ENCODE peak calls at places on chromosomes 7 and 10, in six cellular contexts. H is A549, F is H1, M is suprapubic skin, O is transverse colon, V is tibial nerve. K is an unnamed sample.

GRCh38 chr7:29626730-29627129 is 63.1 kb downstream of the PRR15 start:
- DNase-seq in H (no peak), F (no peak), M (no peak), O (no peak), V (no peak), K (no peak)

GRCh38 chr10:84084342-84084741 is 55.0 kb upstream of the GHITM start:
- DNase-seq in H (no peak), F (no peak), M (no peak), O (no peak), V (no peak), K (no peak)

GRCh38 chr7:37732253-37732652 is 48.7 kb downstream of the GPR141 start:
- DNase-seq in H (peak; percentile 48), F (peak; percentile 21), M (no peak), O (peak; percentile 21), V (peak; percentile 63), K (no peak)

GRCh38 chr10:78944658-78945333 is 124.0 kb upstream of the ZMIZ1 start:
- DNase-seq in H (no peak), F (no peak), M (peak; percentile 78), O (peak; percentile 56), V (peak; percentile 47), K (peak; percentile 94)

GRCh38 chr10:71623098-71623985 is 96.2 kb downstream of the C10orf105 start:
- DNase-seq in H (peak; percentile 30), F (no peak), M (no peak), O (peak; percentile 26), V (no peak), K (no peak)

GRCh38 chr10:119206603-119207366 is 586 bp upstream of the GRK5 start:
- DNase-seq in H (peak; percentile 59), F (no peak), M (peak; percentile 84), O (peak; percentile 70), V (peak; percentile 52), K (peak; percentile 91)

GRCh38 chr10:80518143-80518806 is 19.4 kb upstream of the SH2D4B start:
- DNase-seq in H (no peak), F (no peak), M (peak; percentile 60), O (no peak), V (no peak), K (peak; percentile 58)

GRCh38 chr7:121485457-121486243 is 89.5 kb upstream of the FAM3C start:
- DNase-seq in H (no peak), F (no peak), M (no peak), O (no peak), V (no peak), K (peak; percentile 65)

GRCh38 chr7:37150180-37150579 is 298.5 kb downstream of the ELMO1 start:
- DNase-seq in H (no peak), F (no peak), M (no peak), O (peak; percentile 16), V (no peak), K (no peak)

GRCh38 chr10:76456190-76456589 is 1024.8 kb downstream of the LRMDA start:
- DNase-seq in H (peak; percentile 4), F (no peak), M (no peak), O (no peak), V (no peak), K (no peak)

GRCh38 chr7:149809215-149809614 is 29.0 kb upstream of the ZNF862 start:
- DNase-seq in H (no peak), F (no peak), M (no peak), O (no peak), V (no peak), K (no peak)

GRCh38 chr10:86657011-86657395 is 2.7 kb downstream of the OPN4 start:
- DNase-seq in H (no peak), F (no peak), M (peak; percentile 47), O (peak; percentile 5), V (no peak), K (peak; percentile 27)

GRCh38 chr7:5590596-5591546 is 167.2 kb upstream of the TNRC18 start:
- DNase-seq in H (no peak), F (no peak), M (no peak), O (no peak), V (no peak), K (no peak)

GRCh38 chr10:28530751-28531150 is 2.2 kb upstream of the WAC start:
- DNase-seq in H (no peak), F (no peak), M (no peak), O (no peak), V (no peak), K (no peak)

GRCh38 chr10:16848562-16849154 is 31.4 kb upstream of the RSU1 start:
- DNase-seq in H (no peak), F (no peak), M (no peak), O (no peak), V (no peak), K (no peak)

GRCh38 chr10:79243211-79244067 is 103.8 kb upstream of the PPIF start:
- DNase-seq in H (no peak), F (no peak), M (no peak), O (peak; percentile 63), V (no peak), K (peak; percentile 87)

GRCh38 chr7:80105706-80106408 is 28.8 kb upstream of the GNAI1 start:
- DNase-seq in H (no peak), F (no peak), M (no peak), O (no peak), V (no peak), K (no peak)

GRCh38 chr7:150685219-150686029 is at the start of gene GIMAP2:
- DNase-seq in H (no peak), F (no peak), M (no peak), O (no peak), V (no peak), K (no peak)

GRCh38 chr10:60722623-60723022 is 55.7 kb upstream of the CDK1 start:
- DNase-seq in H (no peak), F (no peak), M (no peak), O (no peak), V (no peak), K (no peak)

GRCh38 chr10:60717852-60718251 is 60.4 kb upstream of the CDK1 start:
- DNase-seq in H (peak; percentile 20), F (no peak), M (no peak), O (no peak), V (no peak), K (no peak)

GRCh38 chr10:60718891-60719290 is 59.4 kb upstream of the CDK1 start:
- DNase-seq in H (no peak), F (no peak), M (no peak), O (no peak), V (no peak), K (no peak)

GRCh38 chr10:60714242-60714641 is 64.0 kb upstream of the CDK1 start:
- DNase-seq in H (no peak), F (no peak), M (no peak), O (no peak), V (no peak), K (no peak)

DNA sequence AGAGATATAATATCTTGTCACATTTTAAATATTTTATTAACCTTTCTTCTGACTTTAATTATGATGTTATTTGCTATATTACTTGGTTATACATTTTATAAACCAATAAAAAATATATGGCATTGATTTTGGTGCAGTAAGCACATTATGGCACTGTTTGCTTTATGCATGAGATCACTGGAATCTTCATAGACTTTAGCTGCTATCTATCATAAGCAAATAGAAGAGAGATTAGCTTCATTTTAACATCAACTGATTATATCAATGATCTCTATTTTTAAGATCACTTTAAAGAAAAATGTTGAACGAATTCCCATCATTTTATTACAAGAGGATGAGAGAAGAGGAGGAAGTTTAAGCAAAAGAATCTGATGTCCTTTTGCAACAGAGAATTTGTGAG is 58.6 kb upstream of the CDK1 start:
- DNase-seq in H (no peak), F (no peak), M (no peak), O (no peak), V (no peak), K (no peak)
- TF ChIP-seq EP300 in H (no peak), F (no peak), M (no peak), O (no peak), V (no peak), K (no peak)

DNA sequence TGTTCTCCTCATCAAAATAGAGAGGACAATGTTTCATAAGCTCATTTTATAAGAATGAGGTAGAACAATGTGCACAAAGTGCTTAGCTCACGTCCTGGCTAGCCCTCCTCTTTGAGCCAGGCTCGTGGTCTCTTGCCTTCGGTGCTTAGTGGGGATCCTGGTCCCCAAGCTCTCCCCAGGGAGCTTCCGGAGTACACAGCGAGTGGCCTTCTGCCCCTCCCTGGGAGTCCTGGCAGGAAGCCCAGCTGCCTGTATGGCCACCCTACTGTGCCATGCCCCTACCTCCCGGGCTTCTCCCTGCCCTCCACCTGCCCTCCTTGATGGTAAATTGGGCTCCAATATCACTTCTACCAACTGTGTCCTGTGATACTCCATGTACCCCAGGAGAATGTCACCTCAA is 859 bp downstream of the MYO1G start:
- DNase-seq in H (no peak), F (no peak), M (peak; percentile 44), O (peak; percentile 37), V (no peak), K (peak; percentile 57)
- TF ChIP-seq EP300 in H (no peak), F (no peak), M (no peak), O (no peak), V (no peak), K (no peak)

GRCh38 chr7:77698042-77698625 is 1.9 kb downstream of the RSBN1L start:
- DNase-seq in H (no peak), F (no peak), M (no peak), O (no peak), V (no peak), K (no peak)

GRCh38 chr7:77697535-77697831 is 1.2 kb downstream of the RSBN1L start:
- DNase-seq in H (no peak), F (no peak), M (no peak), O (peak; percentile 62), V (peak; percentile 26), K (peak; percentile 83)

GRCh38 chr7:77699056-77699455 is 2.8 kb downstream of the RSBN1L start:
- DNase-seq in H (no peak), F (no peak), M (no peak), O (no peak), V (no peak), K (no peak)

GRCh38 chr7:77696057-77696642 is at the start of gene RSBN1L:
- DNase-seq in H (peak; percentile 96), F (peak; percentile 86), M (peak; percentile 98), O (peak; percentile 99), V (peak; percentile 97), K (peak; percentile 99)

DNA sequence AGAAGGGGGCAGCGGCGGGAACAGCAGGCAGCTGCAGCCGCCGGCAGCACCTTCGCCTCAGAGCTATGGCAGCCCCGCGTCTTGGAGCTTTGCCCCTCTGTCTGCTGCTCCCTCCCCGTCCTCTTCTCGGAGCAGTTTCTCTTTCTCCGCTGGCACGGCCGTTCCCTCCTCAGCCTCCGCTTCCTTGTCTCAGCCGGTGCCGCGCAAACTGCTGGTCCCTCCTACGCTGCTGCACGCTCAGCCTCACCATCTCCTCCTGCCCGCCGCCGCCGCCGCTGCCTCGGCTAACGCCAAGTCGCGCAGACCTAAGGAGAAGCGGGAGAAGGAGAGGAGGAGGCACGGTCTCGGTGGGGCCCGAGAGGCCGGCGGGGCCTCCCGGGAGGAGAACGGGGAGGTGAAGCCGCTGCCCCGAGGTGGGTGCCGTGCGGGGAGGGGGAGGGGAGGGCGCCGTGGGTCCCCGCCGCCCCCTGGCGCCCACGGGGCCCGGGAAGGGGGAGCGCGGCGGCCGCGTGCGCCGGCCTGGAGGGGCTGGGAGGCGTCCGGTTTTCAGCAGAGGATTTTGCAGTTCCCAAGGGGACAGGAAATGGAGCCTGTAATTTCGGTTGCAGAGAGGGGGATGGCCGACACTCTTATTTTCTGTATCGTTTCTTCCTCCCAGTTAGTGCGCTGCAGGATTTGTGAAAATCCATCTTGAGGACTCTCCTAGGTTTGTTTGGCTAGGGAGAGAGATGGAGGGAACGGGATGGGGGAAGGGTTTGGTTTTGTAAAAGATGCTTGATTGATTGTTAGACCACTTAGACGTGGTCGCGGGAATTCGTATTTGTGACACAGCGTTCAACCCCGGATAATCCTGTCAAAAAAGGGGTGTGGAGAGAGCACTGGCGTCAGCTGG is 630 bp downstream of the RSBN1L start:
- DNase-seq in H (peak; percentile 52), F (no peak), M (peak; percentile 81), O (peak; percentile 59), V (no peak), K (peak; percentile 80)
- TF ChIP-seq EP300 in H (no peak), F (no peak), M (no peak), O (no peak), V (no peak), K (no peak)

GRCh38 chr7:23357190-23358093 is 58.3 kb downstream of the MALSU1 start:
- DNase-seq in H (peak; percentile 86), F (no peak), M (no peak), O (no peak), V (no peak), K (no peak)
- TF ChIP-seq EP300 in H (peak; percentile 57), F (no peak), M (no peak), O (no peak), V (no peak), K (no peak)